ENCODE peak calls at places on chromosomes 3 and 15, in ten cellular contexts. E is skeletal muscle cell; Y is left kidney; P is astrocyte of the spinal cord; X is stimulated activated CD4-positive, alpha-beta T cell treated with anti-CD3 and anti-CD28 coated beads, Interleukin-1b, Interleukin-23, amount 100 ng/mL, for 48 hours; L is CD8-positive, alpha-beta T cell; G is Ammon's horn; T is amniotic epithelial cell; F is upper lobe of right lung; B is dermis blood vessel endothelial cell. O is an unnamed sample.

GRCh38 chr3:44894485-44894884 is 20.1 kb downstream of the TGM4 start:
- DNase-seq in E (no peak), Y (peak; percentile 27), P (no peak), X (no peak), L (no peak), G (no peak), T (peak; percentile 40), F (no peak), B (peak; percentile 21), O (no peak)

GRCh38 chr15:88636039-88636438 is 2.8 kb upstream of the ISG20 start:
- DNase-seq in E (no peak), Y (no peak), P (no peak), X (peak; percentile 65), L (peak; percentile 89), G (no peak), T (no peak), F (no peak), B (no peak), O (peak; percentile 61)

GRCh38 chr15:85579011-85579701 is 198.8 kb downstream of the AKAP13 start:
- DNase-seq in E (no peak), Y (no peak), P (no peak), X (no peak), L (no peak), G (peak; percentile 39), T (no peak), F (no peak), B (peak; percentile 62), O (no peak)

GRCh38 chr3:27885641-27886040 is 163.5 kb upstream of the EOMES start:
- DNase-seq in E (no peak), Y (no peak), P (no peak), X (no peak), L (no peak), G (no peak), T (no peak), F (no peak), B (no peak), O (no peak)

GRCh38 chr15:60840306-60840702 is 361.4 kb upstream of the ICE2 start:
- DNase-seq in E (no peak), Y (no peak), P (peak; percentile 34), X (no peak), L (no peak), G (no peak), T (peak; percentile 44), F (no peak), B (peak; percentile 59), O (no peak)

GRCh38 chr3:13544293-13544831 is 4.6 kb upstream of the FBLN2 start:
- DNase-seq in E (no peak), Y (no peak), P (peak; percentile 85), X (peak; percentile 69), L (peak; percentile 84), G (no peak), T (peak; percentile 86), F (no peak), B (no peak), O (no peak)

GRCh38 chr3:52865994-52866393 is 31.2 kb upstream of the MUSTN1 start:
- DNase-seq in E (no peak), Y (no peak), P (no peak), X (no peak), L (no peak), G (peak; percentile 74), T (no peak), F (no peak), B (no peak), O (no peak)

GRCh38 chr3:196502775-196503181 is 790 bp downstream of the RNF168 start:
- DNase-seq in E (peak; percentile 62), Y (peak; percentile 70), P (peak; percentile 92), X (peak; percentile 65), L (peak; percentile 72), G (peak; percentile 54), T (peak; percentile 88), F (peak; percentile 72), B (peak; percentile 92), O (peak; percentile 63)

GRCh38 chr15:53844634-53845033 is 85.2 kb upstream of the WDR72 start:
- DNase-seq in E (no peak), Y (no peak), P (no peak), X (no peak), L (no peak), G (no peak), T (no peak), F (no peak), B (no peak), O (no peak)

GRCh38 chr3:127822836-127823589 is 698 bp upstream of the MGLL start:
- DNase-seq in E (no peak), Y (peak; percentile 61), P (no peak), X (no peak), L (no peak), G (peak; percentile 51), T (no peak), F (peak; percentile 86), B (peak; percentile 53), O (peak; percentile 80)

O was measured in lower lobe of right lung.